ENCODE peak calls at places on chromosome 2, in six cellular contexts. I, E, B, Y, O and V are unnamed samples. For H3K36me3, the result is how much of the 10 kb centered on the place peaks cover.

GRCh38 chr2:223501604-223502003 is 100.6 kb downstream of the SCG2 start:
- DNase-seq in I (no peak), E (no peak), B (no peak), Y (no peak), O (no peak), V (peak)

GRCh38 chr2:218605438-218605837 is 2.3 kb upstream of the PLCD4 start:
- DNase-seq in I (no peak), E (no peak), B (no peak), Y (peak), O (no peak), V (no peak)

GRCh38 chr2:43033466-43034241 is 192.8 kb downstream of the ZFP36L2 start:
- DNase-seq in I (no peak), E (no peak), B (no peak), Y (no peak), O (no peak), V (no peak)

GRCh38 chr2:65404988-65405697 is 27.3 kb downstream of the SPRED2 start:
- DNase-seq in I (no peak), E (no peak), B (no peak), Y (no peak), O (no peak), V (no peak)

GRCh38 chr2:183059561-183059960 is 19.0 kb upstream of the DUSP19 start:
- DNase-seq in I (no peak), E (no peak), B (no peak), Y (peak), O (no peak), V (peak)

GRCh38 chr2:129504646-129505045 is 474.8 kb upstream of the RAB6C start:
- DNase-seq in I (no peak), E (no peak), B (no peak), Y (no peak), O (no peak), V (no peak)

GRCh38 chr2:208361077-208361441 is 45.5 kb upstream of the PTH2R start:
- DNase-seq in I (no peak), E (no peak), B (no peak), Y (no peak), O (no peak), V (no peak)

GRCh38 chr2:222919841-222920609 is 59.2 kb downstream of the ACSL3 start:
- DNase-seq in I (no peak), E (no peak), B (no peak), Y (peak), O (no peak), V (peak)

GRCh38 chr2:45904267-45904921 is 252.9 kb downstream of the PRKCE start:
- DNase-seq in I (no peak), E (peak), B (no peak), Y (no peak), O (no peak), V (no peak)

GRCh38 chr2:149451417-149452165 is 121.2 kb downstream of the LYPD6 start:
- DNase-seq in I (no peak), E (no peak), B (no peak), Y (no peak), O (no peak), V (no peak)

GRCh38 chr2:199160677-199161465 is 296.9 kb downstream of the SATB2 start:
- DNase-seq in I (no peak), E (no peak), B (no peak), Y (peak), O (no peak), V (peak)

GRCh38 chr2:236501531-236501930 is 68.1 kb upstream of the ACKR3 start:
- DNase-seq in I (no peak), E (no peak), B (no peak), Y (no peak), O (no peak), V (no peak)

GRCh38 chr2:20448246-20449046 is 1.6 kb downstream of the RHOB start:
- DNase-seq in I (no peak), E (peak), B (peak), Y (peak), O (no peak), V (no peak)

GRCh38 chr2:228318218-228318617 is 136.7 kb upstream of the SPHKAP start:
- DNase-seq in I (no peak), E (peak), B (peak), Y (no peak), O (peak), V (peak)

GRCh38 chr2:203802277-203803045 is 65.1 kb upstream of the CTLA4 start:
- DNase-seq in I (no peak), E (no peak), B (no peak), Y (peak), O (no peak), V (peak)

GRCh38 chr2:224111576-224111975 is 72.5 kb upstream of the SERPINE2 start:
- DNase-seq in I (no peak), E (no peak), B (no peak), Y (peak), O (no peak), V (peak)

GRCh38 chr2:37110306-37111212 is 26.2 kb downstream of the GPATCH11 start:
- DNase-seq in I (no peak), E (no peak), B (no peak), Y (peak), O (no peak), V (peak)

GRCh38 chr2:8021942-8022341 is 659.9 kb upstream of the ID2 start:
- DNase-seq in I (no peak), E (no peak), B (no peak), Y (no peak), O (no peak), V (no peak)

GRCh38 chr2:33518929-33519328 is 42.5 kb downstream of the RASGRP3 start:
- DNase-seq in I (no peak), E (no peak), B (no peak), Y (peak), O (no peak), V (peak)

GRCh38 chr2:177242136-177242987 is 22.2 kb downstream of the NFE2L2 start:
- DNase-seq in I (no peak), E (no peak), B (no peak), Y (peak), O (no peak), V (peak)

GRCh38 chr2:106119074-106119473 is 75.0 kb downstream of the UXS1 start:
- DNase-seq in I (no peak), E (no peak), B (no peak), Y (no peak), O (no peak), V (no peak)

GRCh38 chr2:85999131-85999831 is 106.4 kb downstream of the POLR1A start:
- DNase-seq in I (no peak), E (no peak), B (no peak), Y (peak), O (no peak), V (no peak)

GRCh38 chr2:34105015-34105767 is 506.1 kb upstream of the FAM98A start:
- DNase-seq in I (no peak), E (no peak), B (no peak), Y (peak), O (no peak), V (peak)

GRCh38 chr2:222709191-222709891 is 37.9 kb downstream of the MOGAT1 start:
- DNase-seq in I (peak), E (peak), B (peak), Y (peak), O (no peak), V (peak)

GRCh38 chr2:53021285-53021684 is 746.3 kb upstream of the CHAC2 start:
- DNase-seq in I (no peak), E (no peak), B (no peak), Y (peak), O (no peak), V (peak)

GRCh38 chr2:231576465-231576864 is 16.2 kb upstream of the TEX44 start:
- DNase-seq in I (peak), E (no peak), B (no peak), Y (no peak), O (no peak), V (no peak)

GRCh38 chr2:210663574-210663973 is 107.2 kb downstream of the CPS1 start:
- DNase-seq in I (no peak), E (peak), B (peak), Y (peak), O (no peak), V (peak)

GRCh38 chr2:233469261-233470006 is 97.1 kb downstream of the USP40 start:
- DNase-seq in I (no peak), E (no peak), B (no peak), Y (no peak), O (no peak), V (no peak)

GRCh38 chr2:37337636-37338280 is 6.7 kb upstream of the QPCT start:
- DNase-seq in I (no peak), E (no peak), B (no peak), Y (peak), O (no peak), V (no peak)

GRCh38 chr2:25365241-25365640 is 23.5 kb upstream of the DNMT3A start:
- DNase-seq in I (no peak), E (no peak), B (no peak), Y (no peak), O (no peak), V (peak)

GRCh38 chr2:5562865-5563264 is 129.3 kb upstream of the SOX11 start:
- DNase-seq in I (no peak), E (no peak), B (no peak), Y (no peak), O (no peak), V (no peak)

GRCh38 chr2:231280861-231281260 is 82.4 kb downstream of the ARMC9 start:
- DNase-seq in I (no peak), E (no peak), B (no peak), Y (no peak), O (no peak), V (no peak)

GRCh38 chr2:134447669-134448068 is 193.8 kb downstream of the MGAT5 start:
- DNase-seq in I (no peak), E (no peak), B (no peak), Y (no peak), O (no peak), V (no peak)

GRCh38 chr2:134446431-134447091 is 192.7 kb downstream of the MGAT5 start:
- DNase-seq in I (no peak), E (peak), B (no peak), Y (peak), O (no peak), V (peak)

GRCh38 chr2:134445116-134445515 is 191.2 kb downstream of the MGAT5 start:
- DNase-seq in I (no peak), E (no peak), B (no peak), Y (no peak), O (no peak), V (no peak)

GRCh38 chr2:134443814-134444480 is 190.1 kb downstream of the MGAT5 start:
- DNase-seq in I (no peak), E (no peak), B (no peak), Y (no peak), O (no peak), V (no peak)

GRCh38 chr2:134445981-134446380 is 192.1 kb downstream of the MGAT5 start:
- DNase-seq in I (no peak), E (no peak), B (peak), Y (no peak), O (no peak), V (no peak)
- H3K36me3 ChIP-seq in I (under half), E (under half), B (under half), Y (half or more), O (under half), V (under half)

GRCh38 chr2:112061299-112061698 is 6.2 kb downstream of the TMEM87B start:
- DNase-seq in I (no peak), E (no peak), B (no peak), Y (no peak), O (no peak), V (no peak)

GRCh38 chr2:112062894-112063293 is 7.8 kb downstream of the TMEM87B start:
- DNase-seq in I (no peak), E (no peak), B (no peak), Y (no peak), O (no peak), V (no peak)

GRCh38 chr2:112065486-112065885 is 10.4 kb downstream of the TMEM87B start:
- DNase-seq in I (no peak), E (no peak), B (no peak), Y (no peak), O (no peak), V (no peak)

GRCh38 chr2:112061840-112062239 is 6.8 kb downstream of the TMEM87B start:
- DNase-seq in I (no peak), E (no peak), B (no peak), Y (no peak), O (no peak), V (no peak)

DNA sequence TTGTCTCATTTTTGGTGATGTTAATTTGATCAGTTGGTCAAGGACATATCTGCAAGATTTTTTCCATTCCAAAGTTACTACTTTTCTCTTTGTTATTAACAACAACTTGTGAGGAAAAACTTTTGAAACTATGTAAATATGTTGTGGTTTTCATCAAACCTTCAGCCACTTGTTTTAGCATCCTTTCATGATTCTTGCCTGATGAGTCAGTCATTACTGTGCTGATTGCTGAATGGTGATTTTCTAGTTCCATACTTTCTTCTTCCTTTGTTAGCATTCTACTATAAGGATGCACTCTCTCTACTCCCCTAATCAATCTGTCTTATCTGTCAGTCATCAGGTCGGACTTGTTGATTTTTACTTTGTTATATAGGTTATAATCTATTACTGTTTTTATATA is 10.9 kb downstream of the TMEM87B start:
- DNase-seq in I (no peak), E (no peak), B (no peak), Y (peak), O (no peak), V (peak)
- H3K36me3 ChIP-seq in I (half or more), E (under half), B (under half), Y (under half), O (under half), V (under half)

DNA sequence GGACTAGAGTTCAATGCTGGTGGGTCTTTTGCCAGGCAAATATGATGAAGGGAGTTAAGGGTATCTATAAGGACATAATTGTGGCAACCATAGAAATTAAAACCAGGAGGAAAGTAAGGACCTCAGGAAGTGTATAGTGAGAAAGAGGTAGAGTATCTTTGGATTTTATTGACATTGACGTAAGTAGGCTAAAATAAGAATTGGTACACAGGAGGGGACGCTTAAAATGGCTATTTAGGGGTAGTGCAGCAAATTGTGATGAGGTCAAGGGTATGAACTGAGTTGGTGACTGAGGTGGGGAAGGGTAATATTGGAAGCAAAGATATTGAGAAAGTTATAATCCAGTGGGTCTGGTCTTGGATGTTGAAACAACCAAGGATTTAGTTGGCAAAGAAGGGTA is 42.7 kb downstream of the MARCHF7 start:
- DNase-seq in I (no peak), E (no peak), B (no peak), Y (no peak), O (no peak), V (no peak)
- H3K36me3 ChIP-seq in I (half or more), E (half or more), B (under half), Y (under half), O (under half), V (under half)

GRCh38 chr2:237763812-237764211 is 34.8 kb upstream of the RBM44 start:
- DNase-seq in I (no peak), E (no peak), B (no peak), Y (no peak), O (no peak), V (no peak)
- H3K36me3 ChIP-seq in I (half or more), E (under half), B (under half), Y (under half), O (under half), V (under half)